ENCODE peak calls at places on chromosomes 5 and 9, in six cellular contexts. G is activated T-helper 1 cell treated with Interleukin-2 at 50 U/mL for 16 hours; S is AG20443; M is hepatocyte; L is stimulated activated CD8-positive, alpha-beta memory T cell treated with anti-CD3 and anti-CD28 coated beads, Interleukin-2, amount 100 ng/mL, for 1 hour; E is EH. W is an unnamed sample.

GRCh38 chr5:120604898-120605297 is 140.8 kb downstream of the PRR16 start:
- DNase-seq in G (no peak), S (peak), M (no peak), L (no peak), E (peak), W (no peak)

GRCh38 chr9:34157308-34157707 is 21.5 kb upstream of the UBAP1 start:
- DNase-seq in G (no peak), S (no peak), M (no peak), L (no peak), E (no peak), W (no peak)

GRCh38 chr9:82988488-82988887 is 74.5 kb downstream of the RASEF start:
- DNase-seq in G (no peak), S (no peak), M (no peak), L (no peak), E (no peak), W (no peak)

GRCh38 chr9:96420468-96421219 is 2.5 kb upstream of the ZNF367 start:
- DNase-seq in G (no peak), S (peak), M (peak), L (no peak), E (peak), W (peak)

GRCh38 chr5:129915415-129915814 is 11.2 kb downstream of the CHSY3 start:
- DNase-seq in G (no peak), S (no peak), M (no peak), L (no peak), E (no peak), W (no peak)

GRCh38 chr5:145130996-145131395 is 704.1 kb downstream of the PRELID2 start:
- DNase-seq in G (no peak), S (peak), M (no peak), L (no peak), E (peak), W (no peak)

GRCh38 chr9:127203501-127204327 is 60.9 kb upstream of the GARNL3 start:
- DNase-seq in G (no peak), S (no peak), M (no peak), L (no peak), E (no peak), W (peak)

GRCh38 chr5:56269216-56269927 is 36.2 kb upstream of the ANKRD55 start:
- DNase-seq in G (no peak), S (peak), M (peak), L (no peak), E (peak), W (peak)

GRCh38 chr9:37574241-37574721 is 1.9 kb downstream of the FBXO10 start:
- DNase-seq in G (no peak), S (no peak), M (peak), L (no peak), E (peak), W (peak)

GRCh38 chr5:103259705-103260355 is 1.3 kb downstream of the MACIR start:
- DNase-seq in G (no peak), S (peak), M (no peak), L (no peak), E (peak), W (peak)

GRCh38 chr9:89022071-89022721 is 30.9 kb downstream of the S1PR3 start:
- DNase-seq in G (no peak), S (no peak), M (peak), L (no peak), E (no peak), W (peak)

GRCh38 chr9:113875917-113876805 is at the start of gene ZNF618:
- DNase-seq in G (peak), S (peak), M (peak), L (no peak), E (peak), W (peak)

GRCh38 chr9:133144142-133144886 is 19.4 kb downstream of the GBGT1 start:
- DNase-seq in G (peak), S (peak), M (peak), L (peak), E (peak), W (peak)

GRCh38 chr5:99191181-99191775 is 262.5 kb upstream of the CHD1 start:
- DNase-seq in G (no peak), S (no peak), M (no peak), L (no peak), E (no peak), W (peak)

GRCh38 chr9:4750021-4750673 is 9.1 kb upstream of the AK3 start:
- DNase-seq in G (no peak), S (peak), M (peak), L (no peak), E (peak), W (peak)

GRCh38 chr5:139676951-139677367 is 28.8 kb downstream of the CXXC5 start:
- DNase-seq in G (no peak), S (no peak), M (no peak), L (no peak), E (no peak), W (peak)

GRCh38 chr5:96279796-96280542 is 153.1 kb downstream of the PCSK1 start:
- DNase-seq in G (no peak), S (peak), M (no peak), L (no peak), E (peak), W (no peak)

GRCh38 chr5:126780165-126780827 is 3.4 kb downstream of the LMNB1 start:
- DNase-seq in G (peak), S (peak), M (peak), L (no peak), E (peak), W (peak)

GRCh38 chr9:75117572-75117971 is 29.3 kb downstream of the OSTF1 start:
- DNase-seq in G (no peak), S (no peak), M (no peak), L (no peak), E (no peak), W (no peak)

GRCh38 chr5:149046196-149046829 is 16.5 kb downstream of the SH3TC2 start:
- DNase-seq in G (no peak), S (no peak), M (no peak), L (no peak), E (peak), W (no peak)

GRCh38 chr9:17962747-17963146 is 383.9 kb downstream of the SH3GL2 start:
- DNase-seq in G (no peak), S (no peak), M (no peak), L (no peak), E (no peak), W (no peak)

GRCh38 chr9:115207003-115207837 is 89.3 kb upstream of the TNC start:
- DNase-seq in G (no peak), S (no peak), M (no peak), L (no peak), E (peak), W (no peak)

GRCh38 chr5:150487199-150488061 is 20.5 kb upstream of the NDST1 start:
- DNase-seq in G (no peak), S (no peak), M (peak), L (no peak), E (peak), W (peak)

GRCh38 chr9:109094268-109094667 is 25.5 kb downstream of the TMEM245 start:
- DNase-seq in G (no peak), S (no peak), M (no peak), L (no peak), E (no peak), W (no peak)